ENCODE peak calls at places on chromosomes 7 and 10, in five cellular contexts. K is HCT116, W is HepG2, J is GM12878, Q is K562. O is an unnamed sample.

GRCh38 chr10:127275272-127275671 is 78.9 kb upstream of the INSYN2A start:
- DNase-seq in K (no peak), W (no peak), J (no peak), Q (no peak), O (no peak)

GRCh38 chr7:157874208-157874816 is 537.5 kb downstream of the DNAJB6 start:
- DNase-seq in K (no peak), W (no peak), J (no peak), Q (no peak), O (no peak)

GRCh38 chr10:11742009-11742778 is at the start of gene ECHDC3:
- DNase-seq in K (no peak), W (no peak), J (no peak), Q (peak), O (peak)

GRCh38 chr10:73991846-73992245 is 6.1 kb upstream of the VCL start:
- DNase-seq in K (no peak), W (no peak), J (no peak), Q (peak), O (no peak)

GRCh38 chr7:36390199-36391090 is 783 bp downstream of the ANLN start:
- DNase-seq in K (peak), W (peak), J (no peak), Q (peak), O (peak)

GRCh38 chr7:16492513-16493062 is 27.1 kb upstream of the SOSTDC1 start:
- DNase-seq in K (no peak), W (peak), J (no peak), Q (no peak), O (no peak)

GRCh38 chr10:123821136-123821535 is 70.5 kb downstream of the CPXM2 start:
- DNase-seq in K (no peak), W (no peak), J (no peak), Q (no peak), O (no peak)

GRCh38 chr7:98569606-98570337 is 47.3 kb upstream of the NPTX2 start:
- DNase-seq in K (no peak), W (no peak), J (no peak), Q (no peak), O (no peak)

GRCh38 chr7:47461161-47461560 is 120.8 kb downstream of the TNS3 start:
- DNase-seq in K (no peak), W (no peak), J (no peak), Q (no peak), O (no peak)

GRCh38 chr7:20270867-20271266 is 53.7 kb upstream of the MACC1 start:
- DNase-seq in K (no peak), W (no peak), J (peak), Q (no peak), O (no peak)

GRCh38 chr10:23438547-23439451 is at the start of gene OTUD1:
- DNase-seq in K (peak), W (peak), J (peak), Q (peak), O (peak)

GRCh38 chr10:70323143-70323696 is 39.4 kb upstream of the NPFFR1 start:
- DNase-seq in K (no peak), W (no peak), J (no peak), Q (no peak), O (no peak)

GRCh38 chr10:16853201-16853600 is 36.0 kb upstream of the RSU1 start:
- DNase-seq in K (peak), W (peak), J (no peak), Q (no peak), O (no peak)

GRCh38 chr7:77409739-77410545 is 6.2 kb downstream of the GSAP start:
- DNase-seq in K (no peak), W (peak), J (no peak), Q (no peak), O (no peak)

GRCh38 chr10:32197423-32197822 is 141.2 kb upstream of the KIF5B start:
- DNase-seq in K (no peak), W (no peak), J (no peak), Q (no peak), O (no peak)

GRCh38 chr10:132547421-132547861 is 9.9 kb downstream of the INPP5A start:
- DNase-seq in K (no peak), W (no peak), J (no peak), Q (no peak), O (no peak)

GRCh38 chr7:130930260-130930659 is 196.3 kb upstream of the KLF14 start:
- DNase-seq in K (no peak), W (no peak), J (no peak), Q (peak), O (no peak)

GRCh38 chr7:44145969-44146897 is 5.1 kb upstream of the MYL7 start:
- DNase-seq in K (peak), W (no peak), J (no peak), Q (peak), O (peak)

GRCh38 chr10:93030409-93030808 is 30.2 kb upstream of the CYP26C1 start:
- DNase-seq in K (peak), W (peak), J (no peak), Q (no peak), O (no peak)

GRCh38 chr7:76089865-76090495 is 42.1 kb downstream of the MDH2 start:
- DNase-seq in K (no peak), W (no peak), J (peak), Q (no peak), O (no peak)

GRCh38 chr10:114239117-114239993 is at the start of gene VWA2:
- DNase-seq in K (no peak), W (no peak), J (no peak), Q (no peak), O (no peak)

GRCh38 chr10:29735628-29736324 is 101.0 kb upstream of the SVIL start:
- DNase-seq in K (peak), W (peak), J (no peak), Q (peak), O (peak)

GRCh38 chr10:88428442-88428841 is 154.7 kb downstream of the RNLS start:
- DNase-seq in K (peak), W (no peak), J (no peak), Q (no peak), O (no peak)

GRCh38 chr7:121352323-121352722 is 23.5 kb downstream of the WNT16 start:
- DNase-seq in K (no peak), W (no peak), J (no peak), Q (no peak), O (no peak)

GRCh38 chr7:130223646-130224045 is 16.0 kb downstream of the SSMEM1 start:
- DNase-seq in K (no peak), W (no peak), J (no peak), Q (no peak), O (no peak)

GRCh38 chr7:158138329-158138597 is 449.4 kb downstream of the PTPRN2 start:
- DNase-seq in K (no peak), W (no peak), J (no peak), Q (no peak), O (no peak)

GRCh38 chr7:10815546-10815945 is 158.1 kb upstream of the PHF14 start:
- DNase-seq in K (no peak), W (no peak), J (no peak), Q (no peak), O (no peak)

GRCh38 chr7:36506820-36507219 is 117.2 kb downstream of the ANLN start:
- DNase-seq in K (peak), W (no peak), J (no peak), Q (no peak), O (no peak)

GRCh38 chr10:26494018-26494417 is 55.9 kb downstream of the APBB1IP start:
- DNase-seq in K (no peak), W (no peak), J (no peak), Q (no peak), O (no peak)

GRCh38 chr7:76133839-76134238 is 67.9 kb upstream of the SRRM3 start:
- DNase-seq in K (no peak), W (no peak), J (no peak), Q (no peak), O (no peak)

GRCh38 chr7:149772236-149772820 is 1.1 kb downstream of the ZNF467 start:
- DNase-seq in K (no peak), W (no peak), J (no peak), Q (peak), O (peak)

GRCh38 chr10:21300546-21300945 is 224.9 kb downstream of the SKIDA1 start:
- DNase-seq in K (no peak), W (no peak), J (no peak), Q (no peak), O (no peak)

GRCh38 chr7:113379746-113380145 is 261.4 kb upstream of the SMIM30 start:
- DNase-seq in K (no peak), W (no peak), J (no peak), Q (no peak), O (no peak)

GRCh38 chr10:12896251-12896650 is 105.3 kb downstream of the CCDC3 start:
- DNase-seq in K (no peak), W (no peak), J (no peak), Q (no peak), O (no peak)

GRCh38 chr10:103276251-103276936 is 544 bp upstream of the INA start:
- DNase-seq in K (no peak), W (no peak), J (no peak), Q (no peak), O (no peak)
- TF ChIP-seq EZH2 in K (no peak), W (no peak), J (no peak), Q (no peak), O (no peak)

GRCh38 chr7:139702313-139702731 is 75.5 kb downstream of the HIPK2 start:
- DNase-seq in K (no peak), W (no peak), J (no peak), Q (no peak), O (no peak)
- TF ChIP-seq ZNF274 in K (no peak), W (no peak), J (no peak), Q (no peak), O (no peak)

GRCh38 chr7:29884399-29885272 is 78.3 kb downstream of the WIPF3 start:
- DNase-seq in K (no peak), W (no peak), J (no peak), Q (no peak), O (no peak)
- TF ChIP-seq EZH2 in K (no peak), W (no peak), J (no peak), Q (no peak), O (no peak)

DNA sequence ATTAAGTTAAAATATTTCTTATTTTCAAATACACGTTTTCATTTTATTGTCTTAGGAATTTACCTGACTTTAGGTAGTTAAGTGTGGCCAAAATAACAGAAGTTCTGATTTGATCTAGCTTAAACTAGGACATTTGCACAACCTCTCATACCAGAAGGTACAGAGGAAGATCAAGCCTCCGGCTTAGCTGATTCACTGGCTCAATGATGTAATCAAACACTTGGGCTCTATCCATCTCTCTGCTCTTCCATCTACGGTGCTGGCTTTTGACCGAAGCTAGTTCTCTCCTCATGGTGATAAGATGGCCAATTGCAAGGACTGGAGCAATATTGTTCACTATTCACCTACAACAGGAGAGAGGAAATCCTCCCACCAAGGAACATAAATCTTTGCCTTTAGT is 12.2 kb upstream of the HYCC1 start:
- DNase-seq in K (no peak), W (no peak), J (no peak), Q (no peak), O (no peak)
- TF ChIP-seq ZNF274 in K (no peak), W (no peak), J (no peak), Q (no peak), O (no peak)

DNA sequence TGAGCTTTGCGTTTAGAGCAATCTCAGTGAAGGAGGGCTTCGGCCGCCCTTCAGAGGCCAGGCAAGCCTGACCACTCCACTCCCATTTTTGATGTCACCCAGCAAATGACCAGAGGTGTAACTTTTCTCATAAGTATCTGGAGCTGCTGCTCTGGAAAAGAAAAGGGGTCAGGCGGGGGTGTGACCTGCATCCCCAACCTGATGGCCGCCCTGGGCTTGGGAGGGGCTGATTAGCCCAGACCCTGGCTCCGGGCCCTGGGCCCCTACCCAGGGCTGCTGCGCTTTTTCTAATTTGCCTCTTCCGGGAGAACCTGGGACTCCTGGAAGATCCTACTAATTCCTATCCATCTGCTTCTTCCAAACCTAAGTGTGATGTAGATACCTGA is 9.6 kb upstream of the EBF3 start:
- DNase-seq in K (no peak), W (no peak), J (no peak), Q (no peak), O (no peak)
- TF ChIP-seq EZH2 in K (no peak), W (no peak), J (no peak), Q (no peak), O (no peak)

DNA sequence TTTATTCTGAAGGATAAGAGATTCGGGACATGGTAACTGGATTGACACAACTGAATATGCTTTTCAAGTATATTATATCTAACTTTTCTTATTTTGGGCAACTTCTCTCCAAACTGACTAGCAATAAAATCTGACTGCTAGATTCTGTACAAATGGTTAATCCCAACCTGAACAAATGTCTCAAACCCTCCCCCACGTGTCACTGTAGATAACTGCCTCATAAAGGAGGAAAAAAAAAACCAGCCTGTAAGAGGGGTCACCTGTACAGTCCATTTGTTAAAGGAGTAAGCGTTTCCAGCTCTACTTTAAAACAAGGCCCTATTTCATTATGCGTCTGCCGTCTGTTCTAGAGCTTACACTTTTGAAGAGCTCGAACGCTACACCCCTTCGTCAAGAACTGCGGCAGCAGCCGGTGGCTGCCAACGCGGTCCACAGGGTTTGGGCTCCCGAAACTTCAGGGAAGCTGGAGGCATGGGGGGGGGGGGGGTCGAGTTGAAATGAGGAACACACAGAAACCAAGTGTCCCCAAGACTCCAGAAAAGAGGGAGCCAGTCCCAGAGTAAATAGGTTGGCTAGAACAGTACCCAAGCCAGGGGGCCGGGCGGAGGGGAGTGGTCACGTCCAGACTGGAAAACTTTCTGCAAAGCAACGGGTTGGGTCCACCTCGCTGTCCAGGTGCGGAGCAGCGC is 504 bp downstream of the COG5 start:
- DNase-seq in K (peak), W (peak), J (no peak), Q (peak), O (no peak)
- TF ChIP-seq ZNF274 in K (no peak), W (no peak), J (no peak), Q (no peak), O (no peak)

GRCh38 chr10:6348091-6348862 is 145.5 kb downstream of the PFKFB3 start:
- DNase-seq in K (no peak), W (no peak), J (peak), Q (no peak), O (no peak)
- TF ChIP-seq EZH2 in K (no peak), W (no peak), J (no peak), Q (no peak), O (no peak)

GRCh38 chr7:116422651-116423050 is 76.9 kb upstream of the CAV2 start:
- DNase-seq in K (no peak), W (no peak), J (no peak), Q (no peak), O (no peak)

GRCh38 chr7:116426428-116427156 is 72.9 kb upstream of the CAV2 start:
- DNase-seq in K (peak), W (no peak), J (no peak), Q (no peak), O (no peak)

GRCh38 chr7:116421298-116421697 is 78.2 kb upstream of the CAV2 start:
- DNase-seq in K (no peak), W (no peak), J (no peak), Q (no peak), O (no peak)

GRCh38 chr7:116425647-116426209 is 73.8 kb upstream of the CAV2 start:
- DNase-seq in K (no peak), W (no peak), J (no peak), Q (no peak), O (no peak)

GRCh38 chr7:116423499-116423898 is 76.0 kb upstream of the CAV2 start:
- DNase-seq in K (no peak), W (no peak), J (no peak), Q (no peak), O (no peak)
- TF ChIP-seq ZNF274 in K (no peak), W (no peak), J (no peak), Q (no peak), O (no peak)

DNA sequence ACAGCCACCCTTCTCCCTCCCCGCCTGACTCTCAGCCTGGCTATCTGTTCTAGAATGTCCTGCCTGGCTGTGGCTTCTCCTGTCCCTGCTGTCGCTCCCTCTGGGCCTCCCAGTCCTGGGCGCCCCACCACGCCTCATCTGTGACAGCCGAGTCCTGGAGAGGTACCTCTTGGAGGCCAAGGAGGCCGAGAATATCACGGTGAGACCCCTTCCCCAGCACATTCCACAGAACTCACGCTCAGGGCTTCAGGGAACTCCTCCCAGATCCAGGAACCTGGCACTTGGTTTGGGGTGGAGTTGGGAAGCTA is 1.2 kb downstream of the EPO start:
- DNase-seq in K (no peak), W (no peak), J (no peak), Q (no peak), O (no peak)
- TF ChIP-seq EZH2 in K (no peak), W (no peak), J (no peak), Q (no peak), O (no peak)

DNA sequence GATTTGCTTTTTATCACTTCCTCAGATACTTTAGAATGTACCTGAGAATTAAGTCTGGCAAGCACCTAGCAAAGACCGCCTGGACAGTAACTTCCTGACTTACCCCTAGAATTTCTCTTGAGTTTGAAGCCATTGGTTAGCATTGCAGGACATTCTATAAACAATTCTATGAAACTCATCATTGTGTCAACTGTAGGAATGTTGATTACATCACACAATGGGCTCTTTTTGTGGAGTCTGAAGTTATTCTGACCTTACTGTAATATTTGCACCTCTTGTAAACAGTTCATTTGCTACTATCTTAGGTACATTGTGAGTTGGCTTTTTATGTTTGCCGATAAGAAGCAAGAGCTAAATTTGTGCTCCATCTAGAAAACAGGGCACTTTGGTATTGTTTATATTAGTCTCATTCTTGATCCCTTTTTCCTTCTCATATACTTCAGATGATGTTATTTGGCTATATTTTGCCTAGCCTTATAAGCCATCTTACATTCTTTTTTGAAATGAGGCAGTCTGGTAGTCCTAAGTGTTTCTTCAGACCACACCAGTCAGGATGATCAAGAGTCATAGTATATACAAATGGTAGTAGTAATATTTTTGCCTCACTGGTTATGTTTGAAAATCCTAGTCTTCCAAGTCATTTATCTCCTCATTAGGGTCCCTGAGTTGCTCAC is 52.4 kb downstream of the CASD1 start:
- DNase-seq in K (no peak), W (peak), J (no peak), Q (no peak), O (no peak)
- TF ChIP-seq ZNF274 in K (no peak), W (no peak), J (no peak), Q (no peak), O (no peak)

O was measured in H1.